ENCODE peak calls at places on chromosomes 13 and 19, in five cellular contexts. One of them, this sample, is unnamed.

GRCh38 chr19:15404097-15404779 is 14.6 kb downstream of the AKAP8L start:
- DNase-seq in activated CD4-positive, alpha-beta memory T cell treated with anti-CD3 and anti-CD28 coated beads, Interleukin-2, amount 10 ng/mL, durations not matched to agents 7 days and 5 days: no peak
- DNase-seq in astrocyte of the spinal cord: no peak
- DNase-seq in NAMALWA: no peak
- DNase-seq in NCI-H524: no peak
- DNase-seq in this sample: no peak

GRCh38 chr13:20387441-20387971 is 138.2 kb downstream of the CRYL1 start:
- DNase-seq in astrocyte of the spinal cord: peak; percentile 22
- DNase-seq in NCI-H524: no peak
- DNase-seq in NAMALWA: no peak
- DNase-seq in activated CD4-positive, alpha-beta memory T cell treated with anti-CD3 and anti-CD28 coated beads, Interleukin-2, amount 10 ng/mL, durations not matched to agents 7 days and 5 days: no peak
- DNase-seq in this sample: no peak

GRCh38 chr19:36008336-36008978 is at the start of gene SYNE4:
- DNase-seq in NAMALWA: no peak
- DNase-seq in astrocyte of the spinal cord: no peak
- DNase-seq in activated CD4-positive, alpha-beta memory T cell treated with anti-CD3 and anti-CD28 coated beads, Interleukin-2, amount 10 ng/mL, durations not matched to agents 7 days and 5 days: no peak
- DNase-seq in NCI-H524: no peak
- DNase-seq in this sample: no peak

GRCh38 chr19:13150187-13150918 is at the start of the genes IER2 and STX10:
- DNase-seq in NCI-H524: peak; percentile 94
- DNase-seq in activated CD4-positive, alpha-beta memory T cell treated with anti-CD3 and anti-CD28 coated beads, Interleukin-2, amount 10 ng/mL, durations not matched to agents 7 days and 5 days: peak; percentile 94
- DNase-seq in astrocyte of the spinal cord: peak; percentile 94
- DNase-seq in NAMALWA: peak; percentile 96
- DNase-seq in this sample: peak; percentile 96

GRCh38 chr13:94309997-94310842 is 169.3 kb downstream of the DCT start:
- DNase-seq in activated CD4-positive, alpha-beta memory T cell treated with anti-CD3 and anti-CD28 coated beads, Interleukin-2, amount 10 ng/mL, durations not matched to agents 7 days and 5 days: no peak
- DNase-seq in astrocyte of the spinal cord: peak; percentile 76
- DNase-seq in NAMALWA: no peak
- DNase-seq in NCI-H524: no peak
- DNase-seq in this sample: peak; percentile 91

GRCh38 chr13:21071015-21071414 is 9.6 kb upstream of the LATS2 start:
- DNase-seq in NAMALWA: no peak
- DNase-seq in astrocyte of the spinal cord: no peak
- DNase-seq in NCI-H524: no peak
- DNase-seq in activated CD4-positive, alpha-beta memory T cell treated with anti-CD3 and anti-CD28 coated beads, Interleukin-2, amount 10 ng/mL, durations not matched to agents 7 days and 5 days: no peak
- DNase-seq in this sample: no peak

GRCh38 chr19:18345296-18345695 is 4.9 kb downstream of the PGPEP1 start:
- DNase-seq in NCI-H524: no peak
- DNase-seq in NAMALWA: no peak
- DNase-seq in astrocyte of the spinal cord: no peak
- DNase-seq in activated CD4-positive, alpha-beta memory T cell treated with anti-CD3 and anti-CD28 coated beads, Interleukin-2, amount 10 ng/mL, durations not matched to agents 7 days and 5 days: no peak
- DNase-seq in this sample: no peak

GRCh38 chr13:49495783-49496762 is at the start of gene PHF11:
- DNase-seq in NCI-H524: no peak
- DNase-seq in activated CD4-positive, alpha-beta memory T cell treated with anti-CD3 and anti-CD28 coated beads, Interleukin-2, amount 10 ng/mL, durations not matched to agents 7 days and 5 days: peak; percentile 90
- DNase-seq in astrocyte of the spinal cord: peak; percentile 70
- DNase-seq in NAMALWA: peak; percentile 94
- DNase-seq in this sample: peak; percentile 58

GRCh38 chr13:114005206-114005720 is 31.4 kb upstream of the C13orf46 start:
- DNase-seq in NAMALWA: no peak
- DNase-seq in astrocyte of the spinal cord: no peak
- DNase-seq in activated CD4-positive, alpha-beta memory T cell treated with anti-CD3 and anti-CD28 coated beads, Interleukin-2, amount 10 ng/mL, durations not matched to agents 7 days and 5 days: no peak
- DNase-seq in NCI-H524: no peak
- DNase-seq in this sample: no peak

GRCh38 chr13:84867246-84867645 is 932.0 kb downstream of the SLITRK6 start:
- DNase-seq in NCI-H524: no peak
- DNase-seq in activated CD4-positive, alpha-beta memory T cell treated with anti-CD3 and anti-CD28 coated beads, Interleukin-2, amount 10 ng/mL, durations not matched to agents 7 days and 5 days: no peak
- DNase-seq in astrocyte of the spinal cord: no peak
- DNase-seq in NAMALWA: no peak
- DNase-seq in this sample: no peak

GRCh38 chr19:49213791-49214190 is 56.2 kb downstream of the TRPM4 start:
- DNase-seq in NAMALWA: no peak
- DNase-seq in activated CD4-positive, alpha-beta memory T cell treated with anti-CD3 and anti-CD28 coated beads, Interleukin-2, amount 10 ng/mL, durations not matched to agents 7 days and 5 days: no peak
- DNase-seq in NCI-H524: no peak
- DNase-seq in astrocyte of the spinal cord: no peak
- DNase-seq in this sample: no peak

GRCh38 chr13:23899555-23899954 is 2.3 kb upstream of the C1QTNF9B start:
- DNase-seq in astrocyte of the spinal cord: peak; percentile 48
- DNase-seq in activated CD4-positive, alpha-beta memory T cell treated with anti-CD3 and anti-CD28 coated beads, Interleukin-2, amount 10 ng/mL, durations not matched to agents 7 days and 5 days: peak; percentile 43
- DNase-seq in NCI-H524: peak; percentile 57
- DNase-seq in NAMALWA: peak; percentile 76
- DNase-seq in this sample: peak; percentile 50

GRCh38 chr19:827710-828321 is at the start of gene AZU1:
- DNase-seq in activated CD4-positive, alpha-beta memory T cell treated with anti-CD3 and anti-CD28 coated beads, Interleukin-2, amount 10 ng/mL, durations not matched to agents 7 days and 5 days: no peak
- DNase-seq in NAMALWA: no peak
- DNase-seq in NCI-H524: no peak
- DNase-seq in astrocyte of the spinal cord: no peak
- DNase-seq in this sample: no peak

GRCh38 chr19:3387645-3388589 is 21.5 kb downstream of the NFIC start:
- DNase-seq in astrocyte of the spinal cord: peak; percentile 53
- DNase-seq in activated CD4-positive, alpha-beta memory T cell treated with anti-CD3 and anti-CD28 coated beads, Interleukin-2, amount 10 ng/mL, durations not matched to agents 7 days and 5 days: no peak
- DNase-seq in NCI-H524: peak; percentile 96
- DNase-seq in NAMALWA: no peak
- DNase-seq in this sample: peak; percentile 68

GRCh38 chr13:27583645-27584044 is 36.7 kb downstream of the LNX2 start:
- DNase-seq in NAMALWA: no peak
- DNase-seq in astrocyte of the spinal cord: peak; percentile 45
- DNase-seq in activated CD4-positive, alpha-beta memory T cell treated with anti-CD3 and anti-CD28 coated beads, Interleukin-2, amount 10 ng/mL, durations not matched to agents 7 days and 5 days: no peak
- DNase-seq in NCI-H524: no peak
- DNase-seq in this sample: peak; percentile 57

GRCh38 chr13:98784666-98785065 is 32.2 kb upstream of the SLC15A1 start:
- DNase-seq in astrocyte of the spinal cord: no peak
- DNase-seq in NAMALWA: no peak
- DNase-seq in activated CD4-positive, alpha-beta memory T cell treated with anti-CD3 and anti-CD28 coated beads, Interleukin-2, amount 10 ng/mL, durations not matched to agents 7 days and 5 days: no peak
- DNase-seq in NCI-H524: no peak
- DNase-seq in this sample: no peak

GRCh38 chr13:34255695-34256094 is 437.7 kb downstream of the RFC3 start:
- DNase-seq in activated CD4-positive, alpha-beta memory T cell treated with anti-CD3 and anti-CD28 coated beads, Interleukin-2, amount 10 ng/mL, durations not matched to agents 7 days and 5 days: no peak
- DNase-seq in NCI-H524: no peak
- DNase-seq in astrocyte of the spinal cord: no peak
- DNase-seq in NAMALWA: no peak
- DNase-seq in this sample: no peak